ENCODE peak calls at places on chromosomes 3 and 15, in ten cellular contexts. H, D, Q, U, K, T, M, R, G and A are unnamed samples.

GRCh38 chr15:89127054-89127702 is 38.9 kb downstream of the ABHD2 start:
- DNase-seq in U (peak), G (no peak), K (peak), R (no peak), T (peak), Q (no peak), D (no peak), H (no peak), M (no peak), A (no peak)

GRCh38 chr3:178498866-178499265 is 37.4 kb upstream of the KCNMB2 start:
- DNase-seq in R (no peak), H (no peak), G (no peak), Q (no peak), D (no peak), K (no peak), M (no peak), U (no peak), T (no peak), A (no peak)

GRCh38 chr3:151282921-151283320 is 4.6 kb upstream of the P2RY14 start:
- DNase-seq in D (no peak), H (peak), K (no peak), U (peak), M (peak), R (peak), Q (peak), G (peak), T (no peak), A (peak)

GRCh38 chr3:73623996-73624362 is 762 bp downstream of the PDZRN3 start:
- DNase-seq in M (peak), Q (no peak), D (no peak), H (no peak), U (no peak), T (no peak), R (no peak), K (peak), G (no peak), A (peak)

GRCh38 chr3:36804295-36805055 is 40.1 kb upstream of the DCLK3 start:
- DNase-seq in H (peak), Q (no peak), G (no peak), D (no peak), M (no peak), T (no peak), K (no peak), U (no peak), R (no peak), A (no peak)

GRCh38 chr3:175108613-175109151 is 249.5 kb downstream of the NAALADL2 start:
- DNase-seq in T (no peak), G (no peak), U (no peak), K (no peak), M (no peak), H (no peak), R (no peak), Q (no peak), D (no peak), A (no peak)

GRCh38 chr3:149273096-149273751 is 51.6 kb upstream of the CP start:
- DNase-seq in H (peak), Q (peak), G (peak), T (peak), R (peak), U (peak), M (peak), D (peak), K (no peak), A (peak)

GRCh38 chr3:42229942-42230688 is 35.9 kb downstream of the CCK start:
- DNase-seq in H (no peak), T (no peak), G (peak), R (peak), U (peak), D (peak), K (no peak), Q (no peak), M (peak), A (peak)

GRCh38 chr15:40984963-40985362 is 31.7 kb downstream of the CHAC1 start:
- DNase-seq in K (no peak), M (peak), G (peak), T (no peak), H (no peak), Q (no peak), U (no peak), R (no peak), D (peak), A (no peak)

GRCh38 chr3:55906896-55907295 is 419.8 kb upstream of the WNT5A start:
- DNase-seq in M (no peak), D (no peak), T (no peak), G (no peak), U (no peak), R (no peak), H (no peak), Q (no peak), K (no peak), A (no peak)

GRCh38 chr3:32077260-32078084 is 28.9 kb upstream of the GPD1L start:
- DNase-seq in U (no peak), T (no peak), M (no peak), K (no peak), H (no peak), G (no peak), D (no peak), R (no peak), Q (no peak), A (peak)

GRCh38 chr15:57566840-57567239 is 24.9 kb upstream of the MYZAP start:
- DNase-seq in U (no peak), D (no peak), Q (no peak), G (no peak), M (no peak), H (no peak), R (no peak), K (no peak), T (no peak), A (no peak)

GRCh38 chr15:36506733-36507356 is 72.6 kb upstream of the CDIN1 start:
- DNase-seq in R (no peak), T (no peak), M (no peak), H (no peak), G (no peak), Q (no peak), U (no peak), D (no peak), K (no peak), A (no peak)

GRCh38 chr3:24496529-24497482 is 2.2 kb upstream of the THRB start:
- DNase-seq in T (no peak), Q (no peak), U (peak), G (peak), D (no peak), H (peak), M (peak), K (peak), R (no peak), A (no peak)

GRCh38 chr3:194138098-194138474 is 2.1 kb downstream of the HES1 start:
- DNase-seq in G (no peak), Q (no peak), T (no peak), H (no peak), M (peak), R (no peak), D (no peak), U (no peak), K (no peak), A (no peak)

GRCh38 chr3:32297366-32297765 is 58.9 kb downstream of the CMTM8 start:
- DNase-seq in M (no peak), R (no peak), H (no peak), T (peak), G (no peak), K (no peak), U (no peak), D (no peak), Q (peak), A (no peak)

GRCh38 chr3:28859897-28860296 is 421.0 kb upstream of the RBMS3 start:
- DNase-seq in U (no peak), M (no peak), K (no peak), T (no peak), H (no peak), D (no peak), R (no peak), Q (no peak), G (no peak), A (no peak)

GRCh38 chr3:32457971-32458471 is 44.6 kb downstream of the CMTM6 start:
- DNase-seq in U (peak), T (peak), M (no peak), R (no peak), H (no peak), Q (peak), G (no peak), K (no peak), D (no peak), A (no peak)

GRCh38 chr15:96349034-96349932 is 18.8 kb downstream of the NR2F2 start:
- DNase-seq in R (no peak), Q (no peak), U (no peak), M (peak), H (no peak), G (no peak), K (no peak), D (no peak), T (no peak), A (no peak)

GRCh38 chr15:32671339-32672325 is 30.1 kb downstream of the SCG5 start:
- DNase-seq in M (no peak), T (no peak), D (no peak), G (no peak), K (no peak), Q (no peak), U (no peak), R (no peak), H (no peak), A (no peak)

GRCh38 chr3:64815691-64816225 is 128.0 kb upstream of the ADAMTS9 start:
- DNase-seq in T (no peak), K (no peak), Q (no peak), R (no peak), U (no peak), G (no peak), H (no peak), M (no peak), D (no peak), A (no peak)

GRCh38 chr15:57358611-57359010 is 17.7 kb upstream of the CGNL1 start:
- DNase-seq in Q (no peak), D (no peak), H (no peak), U (no peak), K (no peak), R (no peak), T (no peak), M (no peak), G (no peak), A (no peak)

GRCh38 chr3:148126962-148127361 is 570.7 kb upstream of the AGTR1 start:
- DNase-seq in Q (no peak), M (no peak), G (no peak), H (no peak), T (no peak), R (no peak), D (no peak), U (no peak), K (no peak), A (no peak)

GRCh38 chr15:52093539-52094502 is 18.8 kb downstream of the BCL2L10 start:
- DNase-seq in G (peak), K (peak), U (no peak), M (peak), D (peak), R (peak), H (no peak), T (no peak), Q (no peak), A (no peak)

GRCh38 chr3:177195242-177195940 is 1.9 kb downstream of the TBL1XR1 start:
- DNase-seq in Q (peak), U (peak), K (no peak), M (peak), G (peak), D (no peak), H (peak), T (no peak), R (peak), A (peak)

GRCh38 chr15:63727542-63727941 is 106.2 kb downstream of the HERC1 start:
- DNase-seq in R (no peak), T (no peak), U (no peak), D (no peak), H (no peak), M (no peak), K (no peak), Q (no peak), G (no peak), A (no peak)

GRCh38 chr3:139302084-139302800 is 41.6 kb upstream of the MRPS22 start:
- DNase-seq in R (peak), Q (peak), M (peak), K (peak), U (no peak), D (peak), T (no peak), H (no peak), G (peak), A (no peak)

GRCh38 chr3:24608701-24609387 is 114.2 kb upstream of the THRB start:
- DNase-seq in Q (no peak), M (no peak), G (no peak), D (no peak), U (no peak), K (peak), R (no peak), H (no peak), T (no peak), A (no peak)

GRCh38 chr3:126147147-126147931 is 33.0 kb downstream of the ALDH1L1 start:
- DNase-seq in H (no peak), D (no peak), M (no peak), U (no peak), K (no peak), Q (no peak), R (no peak), T (peak), G (no peak), A (no peak)

GRCh38 chr3:33440328-33440577 is at the start of gene UBP1:
- DNase-seq in U (no peak), T (no peak), M (peak), K (peak), D (no peak), Q (no peak), H (no peak), G (no peak), R (no peak), A (no peak)

GRCh38 chr3:143674100-143674968 is 173.9 kb downstream of the SLC9A9 start:
- DNase-seq in Q (peak), U (peak), D (peak), M (peak), G (peak), R (peak), T (peak), H (peak), K (peak), A (peak)